ENCODE peak calls at places on chromosomes 7 and 10, in four cellular contexts. B is astrocyte, U is GM12878, G is mesenchymal stem cell. S is an unnamed sample. For H3K36me3, the result is how much of the 10 kb centered on the place peaks cover.

GRCh38 chr10:1089017-1089689 is 33.0 kb downstream of the WDR37 start:
- DNase-seq in B (no peak), U (no peak), G (no peak), S (no peak)

GRCh38 chr10:19929466-19930140 is 113.4 kb downstream of the PLXDC2 start:
- DNase-seq in B (peak), U (no peak), G (peak), S (peak)

GRCh38 chr10:79255007-79255507 is 92.2 kb upstream of the PPIF start:
- DNase-seq in B (no peak), U (no peak), G (no peak), S (no peak)

GRCh38 chr7:148078126-148078525 is 512.4 kb upstream of the C7orf33 start:
- DNase-seq in B (no peak), U (no peak), G (no peak), S (no peak)

GRCh38 chr7:91556956-91557650 is 292.9 kb downstream of the FZD1 start:
- DNase-seq in B (no peak), U (no peak), G (no peak), S (no peak)

GRCh38 chr10:7984896-7985295 is 69.6 kb upstream of the GATA3 start:
- DNase-seq in B (no peak), U (no peak), G (peak), S (no peak)

GRCh38 chr7:45901566-45901965 is 13.3 kb downstream of the IGFBP1 start:
- DNase-seq in B (no peak), U (no peak), G (no peak), S (no peak)

GRCh38 chr7:44447874-44448425 is 42.5 kb downstream of the NUDCD3 start:
- DNase-seq in B (no peak), U (no peak), G (no peak), S (no peak)

GRCh38 chr7:13904689-13905088 is 84.8 kb downstream of the ETV1 start:
- DNase-seq in B (peak), U (no peak), G (peak), S (peak)

GRCh38 chr7:151244156-151244870 is 4.2 kb downstream of the SMARCD3 start:
- DNase-seq in B (no peak), U (peak), G (peak), S (no peak)
- H3K4me3 ChIP-seq in B (no peak), U (no peak), G (no peak), S (no peak)

GRCh38 chr10:78023741-78024140 is 5.6 kb downstream of the POLR3A start:
- DNase-seq in B (no peak), U (no peak), G (no peak), S (no peak)
- H3K36me3 ChIP-seq in B (half or more), U (under half), G (half or more), S (under half)

GRCh38 chr7:26653430-26653911 is 210.9 kb downstream of the SKAP2 start:
- DNase-seq in B (no peak), U (no peak), G (no peak), S (no peak)
- H3K4me2 ChIP-seq in B (no peak), U (no peak), G (no peak), S (no peak)

DNA sequence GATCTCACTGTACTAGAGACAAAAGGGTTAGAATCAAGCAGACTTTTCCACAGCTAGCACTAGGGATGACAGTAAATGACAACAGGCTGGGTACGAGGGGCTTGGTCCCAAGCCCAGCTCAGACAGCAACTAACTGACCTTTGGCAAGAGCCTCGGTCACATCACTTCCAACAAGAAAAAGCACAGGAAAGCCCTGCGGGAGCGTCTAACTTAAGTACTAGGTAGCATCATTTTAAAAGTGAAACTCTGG is 22.8 kb downstream of the CALML3 start:
- DNase-seq in B (no peak), U (no peak), G (no peak), S (no peak)
- H3K4me3 ChIP-seq in B (peak), U (no peak), G (peak), S (peak)

GRCh38 chr7:77796109-77796508 is 2.1 kb downstream of the TMEM60 start:
- DNase-seq in B (no peak), U (no peak), G (no peak), S (no peak)

GRCh38 chr7:77791956-77792355 is 6.3 kb downstream of the TMEM60 start:
- DNase-seq in B (no peak), U (no peak), G (peak), S (no peak)

GRCh38 chr7:77791336-77791735 is 6.9 kb downstream of the TMEM60 start:
- DNase-seq in B (no peak), U (no peak), G (peak), S (no peak)

GRCh38 chr7:77796960-77797359 is 1.3 kb downstream of the TMEM60 start:
- DNase-seq in B (no peak), U (no peak), G (peak), S (no peak)

DNA sequence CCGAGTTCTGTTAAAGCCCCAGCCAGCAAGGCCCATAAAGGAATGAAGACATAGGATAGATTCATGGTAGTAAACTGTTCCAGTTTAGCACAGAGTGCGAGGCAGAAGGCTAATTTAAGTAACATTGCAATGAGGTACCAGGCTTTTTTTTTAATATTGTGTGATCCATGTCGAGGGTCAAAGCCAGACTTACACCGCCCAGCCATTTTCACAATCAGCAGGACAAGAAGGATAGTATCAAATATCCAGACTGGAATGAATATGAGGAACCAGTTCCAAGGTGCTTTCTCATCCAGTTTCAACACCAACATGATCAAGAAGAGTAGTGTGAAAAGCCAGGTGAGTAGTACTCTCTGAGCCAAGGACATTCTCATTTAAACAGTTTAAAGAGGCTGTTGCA is 4.2 kb downstream of the TMEM60 start:
- DNase-seq in B (no peak), U (no peak), G (no peak), S (no peak)
- H3K36me3 ChIP-seq in B (under half), U (under half), G (under half), S (under half)

DNA sequence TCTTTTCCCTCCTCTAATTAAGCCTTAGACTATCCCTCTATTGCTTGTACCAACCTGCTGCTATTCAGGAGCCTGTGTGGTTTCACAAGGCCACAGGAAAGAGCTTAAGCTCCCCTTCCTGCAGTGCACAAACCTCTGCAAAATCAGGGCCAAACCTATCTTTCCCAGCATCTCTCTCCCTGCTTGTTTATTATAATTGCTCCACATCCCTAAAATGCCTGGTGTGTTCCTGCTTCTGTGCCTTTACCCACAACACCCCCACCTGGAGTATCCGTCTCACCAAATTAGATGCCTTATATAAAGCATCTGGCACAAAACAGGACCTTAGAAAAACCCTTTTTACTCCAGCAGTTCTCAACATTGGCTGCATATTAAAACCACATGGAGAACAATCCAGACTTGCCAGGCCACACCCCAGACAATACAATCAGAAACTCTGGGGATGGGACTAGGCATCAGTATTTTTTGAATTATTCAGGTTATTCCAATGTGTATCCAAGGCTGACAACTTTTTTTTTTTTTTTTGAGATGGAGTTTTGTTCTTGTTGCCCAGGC is 16.7 kb downstream of the SEC31B start:
- DNase-seq in B (no peak), U (no peak), G (no peak), S (no peak)
- H3K4me2 ChIP-seq in B (no peak), U (no peak), G (no peak), S (no peak)

GRCh38 chr7:922334-923107 is 32.0 kb downstream of the ADAP1 start:
- DNase-seq in B (no peak), U (no peak), G (no peak), S (no peak)
- H3K4me3 ChIP-seq in B (no peak), U (peak), G (no peak), S (no peak)

GRCh38 chr7:149253665-149254064 is 8.3 kb upstream of the ZNF783 start:
- DNase-seq in B (no peak), U (no peak), G (no peak), S (no peak)

GRCh38 chr7:149255174-149255573 is 6.8 kb upstream of the ZNF783 start:
- DNase-seq in B (no peak), U (no peak), G (no peak), S (no peak)

GRCh38 chr7:149248777-149249176 is 9.3 kb downstream of the ZNF212 start:
- DNase-seq in B (no peak), U (no peak), G (no peak), S (no peak)

GRCh38 chr7:149254181-149254858 is 7.7 kb upstream of the ZNF783 start:
- DNase-seq in B (no peak), U (no peak), G (no peak), S (no peak)

DNA sequence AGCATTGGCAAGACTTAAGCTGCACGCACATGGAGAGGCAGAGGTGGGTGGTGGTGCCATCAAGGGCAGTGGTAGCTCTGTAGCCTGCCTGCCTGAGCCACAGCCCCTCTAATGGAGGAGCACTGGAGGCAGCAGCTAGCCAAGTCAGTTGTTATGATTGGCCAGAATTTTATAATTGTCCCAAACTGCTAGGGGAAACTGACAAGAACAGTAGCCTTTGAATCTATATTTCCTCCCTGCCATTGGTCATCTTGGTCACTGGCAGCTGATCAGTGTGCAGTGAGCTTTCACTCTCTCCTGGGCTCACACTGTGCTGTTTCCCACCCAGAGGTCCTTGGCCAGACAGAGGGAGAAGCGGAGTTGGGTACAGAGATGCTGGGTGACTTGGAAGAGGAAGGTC is 9.6 kb upstream of the ZNF783 start:
- DNase-seq in B (no peak), U (no peak), G (no peak), S (no peak)
- H3K36me3 ChIP-seq in B (under half), U (under half), G (half or more), S (under half)

GRCh38 chr10:93850484-93851015 is 43.2 kb upstream of the SLC35G1 start:
- DNase-seq in B (no peak), U (no peak), G (no peak), S (no peak)

GRCh38 chr10:93841930-93842329 is 51.8 kb upstream of the SLC35G1 start:
- DNase-seq in B (no peak), U (no peak), G (no peak), S (no peak)

GRCh38 chr10:93849605-93850004 is 44.2 kb upstream of the SLC35G1 start:
- DNase-seq in B (no peak), U (no peak), G (no peak), S (no peak)

DNA sequence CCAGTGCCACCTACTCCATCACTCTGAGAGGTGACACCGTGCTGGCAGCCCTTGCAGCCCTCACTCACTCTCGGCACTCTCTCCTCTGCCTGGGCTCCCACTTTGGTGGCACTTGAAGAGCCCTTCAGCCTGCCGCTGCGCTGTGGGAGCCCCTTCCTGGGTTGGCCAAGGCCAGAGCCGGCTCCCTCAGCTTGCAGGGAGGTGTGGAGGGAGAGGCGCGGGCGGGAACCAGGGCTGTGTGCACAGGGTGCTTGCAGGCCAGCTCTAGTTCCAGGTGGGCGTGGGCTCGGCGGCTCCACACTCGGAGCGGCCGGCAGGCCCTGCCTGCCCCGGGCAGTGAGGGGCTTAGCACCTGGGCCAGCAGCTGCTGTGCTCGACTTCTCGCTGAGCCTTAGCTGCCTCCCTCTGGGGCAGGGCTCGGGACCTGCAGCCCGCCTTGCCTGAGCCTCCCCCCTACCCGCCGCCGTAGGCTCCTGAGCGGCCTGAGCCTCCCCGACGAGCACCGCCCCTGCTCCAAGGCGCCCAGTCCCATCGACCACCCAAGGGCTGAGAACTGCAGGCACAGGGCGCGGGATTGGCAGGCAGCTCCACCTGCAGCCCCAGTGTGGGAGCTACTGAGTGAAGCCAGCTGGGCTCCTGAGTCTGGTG is 48.7 kb upstream of the SLC35G1 start:
- DNase-seq in B (no peak), U (no peak), G (no peak), S (no peak)
- H3K4me2 ChIP-seq in B (no peak), U (no peak), G (no peak), S (no peak)

GRCh38 chr10:124648131-124648475 is 96.1 kb downstream of the FAM53B start:
- DNase-seq in B (no peak), U (no peak), G (no peak), S (no peak)
- H3K4me3 ChIP-seq in B (no peak), U (no peak), G (no peak), S (no peak)